ENCODE peak calls at places on chromosomes 16 and 17, in ten cellular contexts. M is activated CD8-positive, alpha-beta memory T cell treated with anti-CD3 and anti-CD28 coated beads, Interleukin-2, amount 50 U/mL, for 4 hours; P is RWPE1; U is H9; J is NCI-H1930; N is kidney glomerular epithelial cell; S is activated CD4-positive, alpha-beta T cell treated with anti-CD3 and anti-CD28 coated beads, Interleukin-2, amount 50 U/mL, for 24 hours; Z is foreskin melanocyte; I is GM13976; E is stimulated activated CD4-positive, alpha-beta T cell treated with anti-CD3 and anti-CD28 coated beads, Interleukin-12 subunit alpha, Interleukin-12 subunit beta, amount 100 ng/mL, for 24 hours. C is an unnamed sample.

GRCh38 chr17:5281814-5282638 is at the start of gene RABEP1:
- DNase-seq in M (peak; percentile 93), P (peak; percentile 83), U (peak; percentile 92), J (peak; percentile 77), N (peak; percentile 86), S (peak; percentile 94), Z (peak; percentile 64), I (peak; percentile 97), E (peak; percentile 88), C (peak; percentile 84)

GRCh38 chr17:37225458-37225857 is 150.3 kb upstream of the C17orf78 start:
- DNase-seq in M (no peak), P (no peak), U (peak; percentile 41), J (no peak), N (no peak), S (no peak), Z (no peak), I (no peak), E (no peak), C (no peak)

GRCh38 chr16:53207810-53208752 is 153.3 kb downstream of the CHD9 start:
- DNase-seq in M (no peak), P (peak; percentile 82), U (peak; percentile 67), J (peak; percentile 23), N (peak; percentile 88), S (no peak), Z (peak; percentile 87), I (peak; percentile 78), E (no peak), C (peak; percentile 78)

GRCh38 chr17:76471498-76472257 is 4.3 kb downstream of the AANAT start:
- DNase-seq in M (no peak), P (no peak), U (no peak), J (no peak), N (no peak), S (no peak), Z (no peak), I (no peak), E (no peak), C (no peak)

GRCh38 chr17:15171433-15172047 is 93.6 kb downstream of the PMP22 start:
- DNase-seq in M (peak; percentile 17), P (peak; percentile 55), U (peak; percentile 91), J (peak; percentile 51), N (peak; percentile 52), S (no peak), Z (peak; percentile 58), I (peak; percentile 24), E (no peak), C (no peak)

GRCh38 chr16:27721548-27722265 is 171.8 kb downstream of the KATNIP start:
- DNase-seq in M (no peak), P (no peak), U (no peak), J (no peak), N (no peak), S (no peak), Z (no peak), I (no peak), E (no peak), C (no peak)

GRCh38 chr16:89035013-89035697 is 58.1 kb upstream of the CBFA2T3 start:
- DNase-seq in M (no peak), P (no peak), U (no peak), J (no peak), N (no peak), S (no peak), Z (no peak), I (no peak), E (no peak), C (no peak)

GRCh38 chr17:72353502-72353901 is 232.7 kb downstream of the SOX9 start:
- DNase-seq in M (no peak), P (no peak), U (no peak), J (no peak), N (no peak), S (no peak), Z (no peak), I (no peak), E (no peak), C (no peak)

GRCh38 chr17:34721326-34721725 is 141.9 kb downstream of the TMEM132E start:
- DNase-seq in M (no peak), P (no peak), U (no peak), J (no peak), N (no peak), S (no peak), Z (no peak), I (no peak), E (no peak), C (no peak)

GRCh38 chr16:70687671-70688265 is 1.9 kb upstream of the MTSS2 start:
- DNase-seq in M (no peak), P (no peak), U (no peak), J (no peak), N (no peak), S (no peak), Z (no peak), I (no peak), E (no peak), C (no peak)

GRCh38 chr17:78107457-78107856 is 21.1 kb downstream of the TMC6 start:
- DNase-seq in M (no peak), P (no peak), U (no peak), J (no peak), N (no peak), S (no peak), Z (no peak), I (no peak), E (no peak), C (no peak)

GRCh38 chr16:11386791-11387546 is 41.7 kb downstream of the RMI2 start:
- DNase-seq in M (no peak), P (no peak), U (peak; percentile 90), J (no peak), N (no peak), S (no peak), Z (no peak), I (peak; percentile 60), E (no peak), C (no peak)

GRCh38 chr16:85735225-85735722 is 15.6 kb downstream of the C16orf74 start:
- DNase-seq in M (peak; percentile 30), P (no peak), U (no peak), J (no peak), N (no peak), S (no peak), Z (no peak), I (peak; percentile 84), E (no peak), C (no peak)

GRCh38 chr16:87930456-87930855 is 5.9 kb downstream of the CA5A start:
- DNase-seq in M (no peak), P (no peak), U (peak; percentile 48), J (no peak), N (no peak), S (no peak), Z (no peak), I (no peak), E (no peak), C (no peak)

GRCh38 chr16:23836404-23837291 is 865 bp downstream of the PRKCB start:
- DNase-seq in M (peak; percentile 70), P (no peak), U (peak; percentile 68), J (no peak), N (no peak), S (no peak), Z (no peak), I (peak; percentile 62), E (no peak), C (no peak)